ENCODE peak calls at places on chromosomes 11 and 22, in four cellular contexts. W is mesendoderm; I is naive thymus-derived CD4-positive, alpha-beta T cell; A is aorta. N is an unnamed sample. For H3K4me1, the result is how much of the 10 kb centered on the place peaks cover.

GRCh38 chr11:121838571-121838970 is 277.4 kb downstream of the BLID start:
- DNase-seq in W (no peak), I (no peak), A (no peak), N (no peak)

GRCh38 chr11:80330302-80330701 is 889.5 kb upstream of the TENM4 start:
- DNase-seq in W (no peak), I (no peak), A (no peak), N (peak)

GRCh38 chr11:78444726-78445125 is 27.1 kb upstream of the GAB2 start:
- DNase-seq in W (no peak), I (no peak), A (no peak), N (no peak)

GRCh38 chr11:134725939-134726639 is 314.0 kb upstream of the B3GAT1 start:
- DNase-seq in W (peak), I (no peak), A (no peak), N (no peak)

GRCh38 chr11:115208808-115209259 is 295.4 kb downstream of the CADM1 start:
- DNase-seq in W (no peak), I (no peak), A (no peak), N (no peak)

GRCh38 chr11:111735262-111736116 is 30.7 kb downstream of the PPP2R1B start:
- DNase-seq in W (peak), I (no peak), A (peak), N (no peak)

GRCh38 chr11:26958005-26958404 is 35.9 kb upstream of the FIBIN start:
- DNase-seq in W (no peak), I (no peak), A (no peak), N (no peak)

GRCh38 chr11:118436639-118437045 is 350 bp downstream of the KMT2A start:
- DNase-seq in W (peak), I (no peak), A (peak), N (peak)

GRCh38 chr11:90722552-90723190 is 499.8 kb upstream of the CHORDC1 start:
- DNase-seq in W (no peak), I (no peak), A (no peak), N (no peak)

GRCh38 chr11:131092469-131092868 is 176.2 kb upstream of the SNX19 start:
- DNase-seq in W (no peak), I (no peak), A (no peak), N (no peak)

GRCh38 chr11:73469401-73469800 is 93.2 kb downstream of the RELT start:
- DNase-seq in W (no peak), I (no peak), A (no peak), N (no peak)

GRCh38 chr22:38504731-38505594 is 1.1 kb downstream of the DDX17 start:
- DNase-seq in W (peak), I (peak), A (peak), N (peak)

GRCh38 chr11:103959279-103959930 is 77.0 kb upstream of the DDI1 start:
- DNase-seq in W (peak), I (no peak), A (no peak), N (peak)

GRCh38 chr11:44564653-44565007 is 833 bp upstream of the CD82 start:
- DNase-seq in W (no peak), I (no peak), A (peak), N (no peak)

GRCh38 chr22:25970996-25971811 is 198.1 kb upstream of the SEZ6L start:
- DNase-seq in W (peak), I (no peak), A (no peak), N (no peak)

GRCh38 chr11:122209619-122210377 is 93.8 kb upstream of the BLID start:
- DNase-seq in W (no peak), I (no peak), A (peak), N (peak)

GRCh38 chr11:32420937-32421532 is 14.3 kb downstream of the WT1 start:
- DNase-seq in W (peak), I (no peak), A (no peak), N (peak)

GRCh38 chr22:36430863-36431262 is 43.1 kb upstream of the MYH9 start:
- DNase-seq in W (no peak), I (no peak), A (no peak), N (no peak)

GRCh38 chr11:16357776-16358175 is 1.4 kb upstream of the SOX6 start:
- DNase-seq in W (no peak), I (no peak), A (no peak), N (no peak)

GRCh38 chr22:17890245-17890671 is 116.0 kb upstream of the BID start:
- DNase-seq in W (no peak), I (no peak), A (no peak), N (no peak)

GRCh38 chr22:46064236-46064965 is 85.9 kb upstream of the PPARA start:
- DNase-seq in W (no peak), I (no peak), A (peak), N (no peak)

GRCh38 chr22:42910221-42910942 is 53.3 kb upstream of the ARFGAP3 start:
- DNase-seq in W (no peak), I (no peak), A (no peak), N (no peak)
- H3K4me1 ChIP-seq in W (under half), I (under half), A (under half), N (half or more)

GRCh38 chr11:67271548-67272284 is 5.4 kb downstream of the GRK2 start:
- DNase-seq in W (no peak), I (peak), A (peak), N (no peak)

GRCh38 chr11:67271212-67271547 is 4.9 kb downstream of the GRK2 start:
- DNase-seq in W (no peak), I (no peak), A (no peak), N (no peak)

GRCh38 chr11:67272327-67273259 is 6.3 kb downstream of the GRK2 start:
- DNase-seq in W (no peak), I (no peak), A (peak), N (no peak)

GRCh38 chr11:67274768-67275605 is 8.7 kb downstream of the GRK2 start:
- DNase-seq in W (no peak), I (no peak), A (peak), N (no peak)

GRCh38 chr11:67273260-67273990 is 7.2 kb downstream of the GRK2 start:
- DNase-seq in W (no peak), I (no peak), A (peak), N (no peak)
- H3K27ac ChIP-seq in W (no peak), I (peak), A (no peak), N (no peak)

GRCh38 chr11:68694404-68695297 is 10.3 kb downstream of the GAL start:
- DNase-seq in W (peak), I (no peak), A (no peak), N (no peak)

GRCh38 chr11:68692115-68692514 is 7.8 kb downstream of the GAL start:
- DNase-seq in W (peak), I (no peak), A (no peak), N (no peak)

GRCh38 chr11:68691402-68691784 is 7.0 kb downstream of the GAL start:
- DNase-seq in W (peak), I (no peak), A (no peak), N (no peak)

GRCh38 chr11:68692881-68693483 is 8.6 kb downstream of the GAL start:
- DNase-seq in W (peak), I (no peak), A (no peak), N (peak)

DNA sequence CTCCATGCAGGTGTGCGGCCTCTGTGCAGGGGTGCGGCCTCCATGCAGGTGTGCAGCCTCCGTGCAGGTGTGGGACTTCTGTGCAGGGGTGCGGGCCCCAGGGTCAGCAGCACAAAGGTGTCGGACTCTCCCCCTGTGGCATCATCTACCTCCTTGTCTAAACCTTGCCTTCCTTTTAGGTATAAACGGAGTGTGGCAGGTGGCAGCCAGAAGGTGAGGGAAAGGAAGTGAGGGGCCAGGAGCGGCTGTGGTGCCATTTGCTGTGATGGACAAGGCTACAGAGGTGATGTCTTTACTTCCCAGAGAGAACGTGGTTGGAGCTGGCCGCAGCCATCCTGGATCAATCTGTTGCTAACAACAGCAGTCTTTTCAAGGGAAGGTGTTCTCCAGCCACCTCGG is 9.1 kb downstream of the GAL start:
- DNase-seq in W (no peak), I (no peak), A (no peak), N (no peak)
- H3K4me1 ChIP-seq in W (under half), I (under half), A (under half), N (under half)

DNA sequence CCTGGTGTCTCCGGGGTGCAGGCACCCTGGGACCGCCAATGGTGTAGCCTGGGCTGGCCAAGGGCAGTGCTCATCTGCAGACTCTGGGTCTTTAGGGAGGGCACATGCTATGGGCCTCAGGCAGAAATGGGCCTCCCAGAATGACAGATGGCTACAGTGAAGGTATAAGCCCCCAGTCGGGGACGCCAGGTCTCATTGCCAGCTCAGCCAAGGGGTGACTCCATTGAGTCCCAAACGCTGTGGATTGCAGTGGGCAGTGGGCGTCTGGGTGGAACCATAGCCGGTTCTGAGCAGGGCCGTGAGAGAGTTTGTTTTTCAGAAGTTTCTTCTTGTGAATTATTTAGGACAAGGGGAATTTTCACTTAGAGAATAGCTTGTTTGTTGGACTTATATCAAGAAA is 516.9 kb downstream of the TBC1D22A start:
- DNase-seq in W (no peak), I (no peak), A (no peak), N (no peak)
- H3K27ac ChIP-seq in W (no peak), I (no peak), A (no peak), N (no peak)

DNA sequence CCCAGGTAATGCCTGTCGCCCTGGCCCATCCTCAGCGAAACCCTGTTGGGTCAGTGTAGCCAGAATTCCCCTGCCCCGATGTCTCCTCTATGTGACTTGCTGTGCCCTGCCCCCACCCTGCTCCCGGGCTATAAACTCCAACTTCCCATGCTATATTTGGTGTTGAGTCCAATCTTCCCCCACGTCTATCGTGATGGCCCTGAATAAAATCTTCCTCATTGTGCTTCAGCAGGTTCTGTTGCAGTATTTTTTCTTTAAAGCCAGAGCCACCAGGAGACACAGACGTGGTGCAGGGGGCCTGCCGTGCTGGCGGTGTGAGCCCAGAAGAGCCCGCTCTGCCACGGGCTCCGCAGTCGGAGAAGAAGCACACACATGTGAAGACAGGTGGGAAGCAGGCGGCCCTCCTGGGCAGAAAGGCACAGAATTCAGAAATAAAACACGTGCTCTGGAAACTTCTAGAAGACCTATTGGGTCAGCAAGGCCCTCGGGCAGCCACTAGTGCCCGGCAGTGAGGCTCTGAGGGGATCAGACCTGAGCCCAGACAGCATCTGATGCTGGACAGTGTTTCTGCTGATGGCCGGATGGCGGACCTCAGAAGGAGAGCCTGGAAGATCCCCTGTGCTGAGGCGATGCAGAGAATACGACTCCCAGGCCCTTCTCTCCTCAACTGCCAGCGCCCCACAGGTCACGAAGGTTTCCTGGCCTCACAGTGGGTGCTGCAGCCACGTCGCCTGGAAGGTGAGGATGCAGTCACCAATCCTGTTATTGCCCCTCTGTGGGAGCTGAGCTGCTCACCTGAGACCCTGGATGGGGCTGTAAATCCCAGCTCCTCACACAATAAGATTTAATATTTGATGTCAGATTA is 501.9 kb downstream of the BRD1 start:
- DNase-seq in W (no peak), I (no peak), A (no peak), N (no peak)
- H3K4me1 ChIP-seq in W (under half), I (under half), A (under half), N (under half)

GRCh38 chr11:68279676-68280075 is 7.9 kb upstream of the C11orf24 start:
- DNase-seq in W (no peak), I (no peak), A (no peak), N (no peak)
- H3K27ac ChIP-seq in W (no peak), I (no peak), A (no peak), N (no peak)

GRCh38 chr11:64854157-64854533 is 9.7 kb upstream of the CDC42BPG start:
- DNase-seq in W (no peak), I (no peak), A (no peak), N (no peak)
- H3K4me1 ChIP-seq in W (under half), I (half or more), A (under half), N (under half)